ENCODE peak calls at places on chromosomes 13 and 19, in five cellular contexts. L, E, O, A and C are unnamed samples.

GRCh38 chr19:3586124-3586626 is 897 bp downstream of the GIPC3 start:
- DNase-seq in O (no peak), A (peak), L (no peak), E (no peak), C (no peak)

GRCh38 chr19:9586764-9587163 is 2.5 kb upstream of the ZNF121 start:
- DNase-seq in O (no peak), A (peak), L (peak), E (peak), C (peak)

GRCh38 chr13:35769812-35770211 is 293.3 kb upstream of the MAB21L1 start:
- DNase-seq in O (no peak), E (peak), A (no peak), L (no peak), C (no peak)

GRCh38 chr19:30498707-30499106 is 126.5 kb downstream of the ZNF536 start:
- DNase-seq in O (no peak), L (no peak), E (no peak), A (no peak), C (no peak)

GRCh38 chr19:14390548-14390947 is 9.3 kb downstream of the ADGRE5 start:
- DNase-seq in O (no peak), L (no peak), A (no peak), E (no peak), C (no peak)

GRCh38 chr19:6475321-6476108 is 6.1 kb downstream of the DENND1C start:
- DNase-seq in O (no peak), E (no peak), A (no peak), L (no peak), C (no peak)

GRCh38 chr13:60019119-60019993 is 144.4 kb downstream of the DIAPH3 start:
- DNase-seq in O (no peak), E (peak), A (no peak), L (peak), C (no peak)

GRCh38 chr13:110250258-110250891 is 56.6 kb downstream of the COL4A1 start:
- DNase-seq in L (no peak), A (no peak), E (peak), O (no peak), C (no peak)

GRCh38 chr13:45817833-45818232 is 33.7 kb downstream of the SIAH3 start:
- DNase-seq in E (peak), A (no peak), O (no peak), L (no peak), C (no peak)

GRCh38 chr19:33298146-33298911 is 4.0 kb downstream of the CEBPA start:
- DNase-seq in A (no peak), O (no peak), L (no peak), E (no peak), C (no peak)

GRCh38 chr13:29993196-29993595 is 142.8 kb upstream of the UBL3 start:
- DNase-seq in A (no peak), E (no peak), O (no peak), L (no peak), C (no peak)

GRCh38 chr13:35514166-35514565 is 37.7 kb upstream of the MAB21L1 start:
- DNase-seq in E (no peak), L (no peak), O (no peak), A (no peak), C (no peak)

GRCh38 chr19:38657633-38658222 is 10.3 kb downstream of the ACTN4 start:
- DNase-seq in E (peak), A (no peak), L (peak), O (no peak), C (no peak)

GRCh38 chr19:42287826-42288107 is 14.2 kb upstream of the PRR19 start:
- DNase-seq in L (no peak), E (no peak), A (no peak), O (no peak), C (no peak)

GRCh38 chr13:71770710-71771109 is 96.3 kb downstream of the DACH1 start:
- DNase-seq in E (no peak), A (no peak), L (no peak), O (no peak), C (no peak)

GRCh38 chr19:41299755-41300089 is 10.2 kb upstream of the CCDC97 start:
- DNase-seq in E (peak), L (peak), A (no peak), O (no peak), C (peak)

GRCh38 chr19:48338802-48339660 is 13.7 kb downstream of the EMP3 start:
- DNase-seq in O (no peak), L (no peak), E (no peak), A (no peak), C (no peak)

GRCh38 chr19:38210458-38210987 is 13.5 kb downstream of the DPF1 start:
- DNase-seq in O (no peak), L (peak), A (peak), E (no peak), C (peak)

GRCh38 chr13:100883453-100883852 is 208.9 kb upstream of the TMTC4 start:
- DNase-seq in A (no peak), L (no peak), O (no peak), E (no peak), C (peak)

GRCh38 chr19:17332677-17333581 is 1.7 kb downstream of the ANO8 start:
- DNase-seq in O (peak), L (no peak), A (peak), E (peak), C (peak)

GRCh38 chr13:84239032-84239431 is 356.8 kb upstream of the SLITRK1 start:
- DNase-seq in O (no peak), E (no peak), A (no peak), L (no peak), C (no peak)

GRCh38 chr19:10333758-10334339 is 520 bp upstream of the RAVER1 start:
- DNase-seq in O (no peak), A (no peak), L (no peak), E (peak), C (peak)